ENCODE peak calls at places on chromosomes 7 and 10, in seven cellular contexts. One of them, this sample, is unnamed.

GRCh38 chr10:78865518-78865835 is 203.3 kb upstream of the ZMIZ1 start:
- DNase-seq in EL: no peak
- DNase-seq in WTC11: no peak
- DNase-seq in stimulated activated CD4-positive, alpha-beta T cell treated with anti-CD3 and anti-CD28 coated beads, Interleukin-1b, Interleukin-23, amount 100 ng/mL, for 24 hours: no peak
- DNase-seq in NCI-H69: no peak
- DNase-seq in GM10248: no peak
- DNase-seq in CD8-positive, alpha-beta T cell: peak
- DNase-seq in this sample: no peak

GRCh38 chr7:142332421-142332820 is 74.6 kb upstream of the PRSS58 start:
- DNase-seq in EL: no peak
- DNase-seq in WTC11: no peak
- DNase-seq in stimulated activated CD4-positive, alpha-beta T cell treated with anti-CD3 and anti-CD28 coated beads, Interleukin-1b, Interleukin-23, amount 100 ng/mL, for 24 hours: no peak
- DNase-seq in NCI-H69: peak
- DNase-seq in GM10248: no peak
- DNase-seq in CD8-positive, alpha-beta T cell: no peak
- DNase-seq in this sample: no peak

GRCh38 chr10:129777687-129778086 is 186.4 kb downstream of the EBF3 start:
- DNase-seq in EL: no peak
- DNase-seq in WTC11: no peak
- DNase-seq in stimulated activated CD4-positive, alpha-beta T cell treated with anti-CD3 and anti-CD28 coated beads, Interleukin-1b, Interleukin-23, amount 100 ng/mL, for 24 hours: no peak
- DNase-seq in NCI-H69: no peak
- DNase-seq in GM10248: no peak
- DNase-seq in CD8-positive, alpha-beta T cell: no peak
- DNase-seq in this sample: no peak

GRCh38 chr7:3043544-3044395 is at the start of gene CARD11:
- DNase-seq in EL: no peak
- DNase-seq in WTC11: peak
- DNase-seq in stimulated activated CD4-positive, alpha-beta T cell treated with anti-CD3 and anti-CD28 coated beads, Interleukin-1b, Interleukin-23, amount 100 ng/mL, for 24 hours: peak
- DNase-seq in NCI-H69: no peak
- DNase-seq in GM10248: peak
- DNase-seq in CD8-positive, alpha-beta T cell: peak
- DNase-seq in this sample: peak

GRCh38 chr7:14748461-14748860 is 154.1 kb downstream of the DGKB start:
- DNase-seq in EL: peak
- DNase-seq in WTC11: no peak
- DNase-seq in stimulated activated CD4-positive, alpha-beta T cell treated with anti-CD3 and anti-CD28 coated beads, Interleukin-1b, Interleukin-23, amount 100 ng/mL, for 24 hours: no peak
- DNase-seq in NCI-H69: peak
- DNase-seq in GM10248: no peak
- DNase-seq in CD8-positive, alpha-beta T cell: no peak
- DNase-seq in this sample: no peak

GRCh38 chr7:92158660-92159575 is 20.0 kb downstream of the LRRD1 start:
- DNase-seq in EL: peak
- DNase-seq in WTC11: no peak
- DNase-seq in stimulated activated CD4-positive, alpha-beta T cell treated with anti-CD3 and anti-CD28 coated beads, Interleukin-1b, Interleukin-23, amount 100 ng/mL, for 24 hours: no peak
- DNase-seq in NCI-H69: no peak
- DNase-seq in GM10248: peak
- DNase-seq in CD8-positive, alpha-beta T cell: no peak
- DNase-seq in this sample: no peak

GRCh38 chr7:131623154-131623553 is 66.7 kb upstream of the PODXL start:
- DNase-seq in EL: no peak
- DNase-seq in WTC11: no peak
- DNase-seq in stimulated activated CD4-positive, alpha-beta T cell treated with anti-CD3 and anti-CD28 coated beads, Interleukin-1b, Interleukin-23, amount 100 ng/mL, for 24 hours: no peak
- DNase-seq in NCI-H69: no peak
- DNase-seq in GM10248: no peak
- DNase-seq in CD8-positive, alpha-beta T cell: no peak
- DNase-seq in this sample: no peak

GRCh38 chr7:106848851-106849442 is 16.1 kb upstream of the PIK3CG start:
- DNase-seq in EL: peak
- DNase-seq in WTC11: no peak
- DNase-seq in stimulated activated CD4-positive, alpha-beta T cell treated with anti-CD3 and anti-CD28 coated beads, Interleukin-1b, Interleukin-23, amount 100 ng/mL, for 24 hours: no peak
- DNase-seq in NCI-H69: no peak
- DNase-seq in GM10248: no peak
- DNase-seq in CD8-positive, alpha-beta T cell: no peak
- DNase-seq in this sample: no peak

GRCh38 chr7:128084896-128085608 is 53.8 kb upstream of the LRRC4 start:
- DNase-seq in EL: peak
- DNase-seq in WTC11: no peak
- DNase-seq in stimulated activated CD4-positive, alpha-beta T cell treated with anti-CD3 and anti-CD28 coated beads, Interleukin-1b, Interleukin-23, amount 100 ng/mL, for 24 hours: no peak
- DNase-seq in NCI-H69: peak
- DNase-seq in GM10248: no peak
- DNase-seq in CD8-positive, alpha-beta T cell: no peak
- DNase-seq in this sample: no peak

GRCh38 chr10:86254526-86255174 is 111.9 kb downstream of the GRID1 start:
- DNase-seq in EL: no peak
- DNase-seq in WTC11: no peak
- DNase-seq in stimulated activated CD4-positive, alpha-beta T cell treated with anti-CD3 and anti-CD28 coated beads, Interleukin-1b, Interleukin-23, amount 100 ng/mL, for 24 hours: no peak
- DNase-seq in NCI-H69: peak
- DNase-seq in GM10248: no peak
- DNase-seq in CD8-positive, alpha-beta T cell: peak
- DNase-seq in this sample: no peak

GRCh38 chr7:139738772-139739171 is 39.0 kb downstream of the HIPK2 start:
- DNase-seq in EL: no peak
- DNase-seq in WTC11: no peak
- DNase-seq in stimulated activated CD4-positive, alpha-beta T cell treated with anti-CD3 and anti-CD28 coated beads, Interleukin-1b, Interleukin-23, amount 100 ng/mL, for 24 hours: no peak
- DNase-seq in NCI-H69: no peak
- DNase-seq in GM10248: no peak
- DNase-seq in CD8-positive, alpha-beta T cell: peak
- DNase-seq in this sample: no peak

GRCh38 chr7:100965051-100965722 is 4.2 kb upstream of the MUC12 start:
- DNase-seq in EL: no peak
- DNase-seq in WTC11: peak
- DNase-seq in stimulated activated CD4-positive, alpha-beta T cell treated with anti-CD3 and anti-CD28 coated beads, Interleukin-1b, Interleukin-23, amount 100 ng/mL, for 24 hours: no peak
- DNase-seq in NCI-H69: no peak
- DNase-seq in GM10248: no peak
- DNase-seq in CD8-positive, alpha-beta T cell: no peak
- DNase-seq in this sample: peak

GRCh38 chr7:145050415-145050814 is 214.6 kb upstream of the TPK1 start:
- DNase-seq in EL: no peak
- DNase-seq in WTC11: no peak
- DNase-seq in stimulated activated CD4-positive, alpha-beta T cell treated with anti-CD3 and anti-CD28 coated beads, Interleukin-1b, Interleukin-23, amount 100 ng/mL, for 24 hours: no peak
- DNase-seq in NCI-H69: no peak
- DNase-seq in GM10248: no peak
- DNase-seq in CD8-positive, alpha-beta T cell: no peak
- DNase-seq in this sample: no peak

GRCh38 chr7:103687981-103688380 is 242.0 kb upstream of the SLC26A5 start:
- DNase-seq in EL: no peak
- DNase-seq in WTC11: no peak
- DNase-seq in stimulated activated CD4-positive, alpha-beta T cell treated with anti-CD3 and anti-CD28 coated beads, Interleukin-1b, Interleukin-23, amount 100 ng/mL, for 24 hours: no peak
- DNase-seq in NCI-H69: peak
- DNase-seq in GM10248: no peak
- DNase-seq in CD8-positive, alpha-beta T cell: no peak
- DNase-seq in this sample: no peak

GRCh38 chr7:151699147-151699546 is 177.8 kb downstream of the PRKAG2 start:
- DNase-seq in EL: peak
- DNase-seq in WTC11: no peak
- DNase-seq in stimulated activated CD4-positive, alpha-beta T cell treated with anti-CD3 and anti-CD28 coated beads, Interleukin-1b, Interleukin-23, amount 100 ng/mL, for 24 hours: no peak
- DNase-seq in NCI-H69: peak
- DNase-seq in GM10248: no peak
- DNase-seq in CD8-positive, alpha-beta T cell: no peak
- DNase-seq in this sample: no peak

GRCh38 chr10:95260397-95260881 is 30.4 kb downstream of the PDLIM1 start:
- DNase-seq in EL: peak
- DNase-seq in WTC11: no peak
- DNase-seq in stimulated activated CD4-positive, alpha-beta T cell treated with anti-CD3 and anti-CD28 coated beads, Interleukin-1b, Interleukin-23, amount 100 ng/mL, for 24 hours: no peak
- DNase-seq in NCI-H69: no peak
- DNase-seq in GM10248: peak
- DNase-seq in CD8-positive, alpha-beta T cell: no peak
- DNase-seq in this sample: no peak

GRCh38 chr7:106017657-106018056 is 54.6 kb downstream of the CDHR3 start:
- DNase-seq in EL: no peak
- DNase-seq in WTC11: no peak
- DNase-seq in stimulated activated CD4-positive, alpha-beta T cell treated with anti-CD3 and anti-CD28 coated beads, Interleukin-1b, Interleukin-23, amount 100 ng/mL, for 24 hours: no peak
- DNase-seq in NCI-H69: no peak
- DNase-seq in GM10248: no peak
- DNase-seq in CD8-positive, alpha-beta T cell: no peak
- DNase-seq in this sample: no peak

GRCh38 chr10:59805043-59805442 is 51.8 kb upstream of the MRLN start:
- DNase-seq in EL: peak
- DNase-seq in WTC11: peak
- DNase-seq in stimulated activated CD4-positive, alpha-beta T cell treated with anti-CD3 and anti-CD28 coated beads, Interleukin-1b, Interleukin-23, amount 100 ng/mL, for 24 hours: peak
- DNase-seq in NCI-H69: peak
- DNase-seq in GM10248: no peak
- DNase-seq in CD8-positive, alpha-beta T cell: no peak
- DNase-seq in this sample: peak

GRCh38 chr10:89478085-89478738 is 57.2 kb downstream of the SLC16A12 start:
- DNase-seq in EL: no peak
- DNase-seq in WTC11: peak
- DNase-seq in stimulated activated CD4-positive, alpha-beta T cell treated with anti-CD3 and anti-CD28 coated beads, Interleukin-1b, Interleukin-23, amount 100 ng/mL, for 24 hours: no peak
- DNase-seq in NCI-H69: no peak
- DNase-seq in GM10248: peak
- DNase-seq in CD8-positive, alpha-beta T cell: no peak
- DNase-seq in this sample: peak

GRCh38 chr10:26725837-26726727 is 28.6 kb downstream of the PDSS1 start:
- DNase-seq in EL: peak
- DNase-seq in WTC11: no peak
- DNase-seq in stimulated activated CD4-positive, alpha-beta T cell treated with anti-CD3 and anti-CD28 coated beads, Interleukin-1b, Interleukin-23, amount 100 ng/mL, for 24 hours: no peak
- DNase-seq in NCI-H69: peak
- DNase-seq in GM10248: peak
- DNase-seq in CD8-positive, alpha-beta T cell: peak
- DNase-seq in this sample: peak

GRCh38 chr10:1378473-1378872 is 322.3 kb downstream of the WDR37 start:
- DNase-seq in EL: no peak
- DNase-seq in WTC11: no peak
- DNase-seq in stimulated activated CD4-positive, alpha-beta T cell treated with anti-CD3 and anti-CD28 coated beads, Interleukin-1b, Interleukin-23, amount 100 ng/mL, for 24 hours: no peak
- DNase-seq in NCI-H69: no peak
- DNase-seq in GM10248: no peak
- DNase-seq in CD8-positive, alpha-beta T cell: peak
- DNase-seq in this sample: no peak

GRCh38 chr7:99121496-99122021 is 22.3 kb downstream of the SMURF1 start:
- DNase-seq in EL: peak
- DNase-seq in WTC11: no peak
- DNase-seq in stimulated activated CD4-positive, alpha-beta T cell treated with anti-CD3 and anti-CD28 coated beads, Interleukin-1b, Interleukin-23, amount 100 ng/mL, for 24 hours: no peak
- DNase-seq in NCI-H69: no peak
- DNase-seq in GM10248: no peak
- DNase-seq in CD8-positive, alpha-beta T cell: no peak
- DNase-seq in this sample: no peak

GRCh38 chr10:73931767-73932624 is 21.1 kb downstream of the PLAU start:
- DNase-seq in EL: no peak
- DNase-seq in WTC11: peak
- DNase-seq in stimulated activated CD4-positive, alpha-beta T cell treated with anti-CD3 and anti-CD28 coated beads, Interleukin-1b, Interleukin-23, amount 100 ng/mL, for 24 hours: peak
- DNase-seq in NCI-H69: peak
- DNase-seq in GM10248: peak
- DNase-seq in CD8-positive, alpha-beta T cell: peak
- DNase-seq in this sample: peak

GRCh38 chr10:99941942-99942835 is 67.6 kb downstream of the DNMBP start:
- DNase-seq in EL: peak
- DNase-seq in WTC11: no peak
- DNase-seq in stimulated activated CD4-positive, alpha-beta T cell treated with anti-CD3 and anti-CD28 coated beads, Interleukin-1b, Interleukin-23, amount 100 ng/mL, for 24 hours: no peak
- DNase-seq in NCI-H69: no peak
- DNase-seq in GM10248: no peak
- DNase-seq in CD8-positive, alpha-beta T cell: no peak
- DNase-seq in this sample: no peak

GRCh38 chr10:82867056-82867455 is 992.1 kb downstream of the NRG3 start:
- DNase-seq in EL: no peak
- DNase-seq in WTC11: no peak
- DNase-seq in stimulated activated CD4-positive, alpha-beta T cell treated with anti-CD3 and anti-CD28 coated beads, Interleukin-1b, Interleukin-23, amount 100 ng/mL, for 24 hours: no peak
- DNase-seq in NCI-H69: no peak
- DNase-seq in GM10248: no peak
- DNase-seq in CD8-positive, alpha-beta T cell: no peak
- DNase-seq in this sample: no peak

GRCh38 chr10:97062058-97062457 is 123.7 kb downstream of the SLIT1 start:
- DNase-seq in EL: no peak
- DNase-seq in WTC11: no peak
- DNase-seq in stimulated activated CD4-positive, alpha-beta T cell treated with anti-CD3 and anti-CD28 coated beads, Interleukin-1b, Interleukin-23, amount 100 ng/mL, for 24 hours: no peak
- DNase-seq in NCI-H69: no peak
- DNase-seq in GM10248: no peak
- DNase-seq in CD8-positive, alpha-beta T cell: no peak
- DNase-seq in this sample: no peak

GRCh38 chr10:113663908-113664307 is at the start of gene NRAP:
- DNase-seq in EL: no peak
- DNase-seq in WTC11: no peak
- DNase-seq in stimulated activated CD4-positive, alpha-beta T cell treated with anti-CD3 and anti-CD28 coated beads, Interleukin-1b, Interleukin-23, amount 100 ng/mL, for 24 hours: no peak
- DNase-seq in NCI-H69: no peak
- DNase-seq in GM10248: no peak
- DNase-seq in CD8-positive, alpha-beta T cell: no peak
- DNase-seq in this sample: no peak

GRCh38 chr10:15540729-15541128 is 169.6 kb upstream of the FAM171A1 start:
- DNase-seq in EL: no peak
- DNase-seq in WTC11: peak
- DNase-seq in stimulated activated CD4-positive, alpha-beta T cell treated with anti-CD3 and anti-CD28 coated beads, Interleukin-1b, Interleukin-23, amount 100 ng/mL, for 24 hours: no peak
- DNase-seq in NCI-H69: no peak
- DNase-seq in GM10248: no peak
- DNase-seq in CD8-positive, alpha-beta T cell: no peak
- DNase-seq in this sample: peak

GRCh38 chr7:30159698-30160143 is 24.9 kb downstream of the MTURN start:
- DNase-seq in EL: peak
- DNase-seq in WTC11: no peak
- DNase-seq in stimulated activated CD4-positive, alpha-beta T cell treated with anti-CD3 and anti-CD28 coated beads, Interleukin-1b, Interleukin-23, amount 100 ng/mL, for 24 hours: no peak
- DNase-seq in NCI-H69: peak
- DNase-seq in GM10248: no peak
- DNase-seq in CD8-positive, alpha-beta T cell: no peak
- DNase-seq in this sample: peak

GRCh38 chr10:50674469-50675254 is 50.9 kb upstream of the SGMS1 start:
- DNase-seq in EL: no peak
- DNase-seq in WTC11: no peak
- DNase-seq in stimulated activated CD4-positive, alpha-beta T cell treated with anti-CD3 and anti-CD28 coated beads, Interleukin-1b, Interleukin-23, amount 100 ng/mL, for 24 hours: no peak
- DNase-seq in NCI-H69: no peak
- DNase-seq in GM10248: no peak
- DNase-seq in CD8-positive, alpha-beta T cell: no peak
- DNase-seq in this sample: peak

GRCh38 chr7:5528071-5528814 is 104.6 kb upstream of the TNRC18 start:
- DNase-seq in EL: peak
- DNase-seq in WTC11: no peak
- DNase-seq in stimulated activated CD4-positive, alpha-beta T cell treated with anti-CD3 and anti-CD28 coated beads, Interleukin-1b, Interleukin-23, amount 100 ng/mL, for 24 hours: peak
- DNase-seq in NCI-H69: peak
- DNase-seq in GM10248: no peak
- DNase-seq in CD8-positive, alpha-beta T cell: peak
- DNase-seq in this sample: no peak

GRCh38 chr7:80760292-80760691 is 121.8 kb downstream of the CD36 start:
- DNase-seq in EL: no peak
- DNase-seq in WTC11: no peak
- DNase-seq in stimulated activated CD4-positive, alpha-beta T cell treated with anti-CD3 and anti-CD28 coated beads, Interleukin-1b, Interleukin-23, amount 100 ng/mL, for 24 hours: no peak
- DNase-seq in NCI-H69: peak
- DNase-seq in GM10248: no peak
- DNase-seq in CD8-positive, alpha-beta T cell: no peak
- DNase-seq in this sample: peak

GRCh38 chr7:28570970-28571288 is 158.6 kb downstream of the CREB5 start:
- DNase-seq in EL: peak
- DNase-seq in WTC11: no peak
- DNase-seq in stimulated activated CD4-positive, alpha-beta T cell treated with anti-CD3 and anti-CD28 coated beads, Interleukin-1b, Interleukin-23, amount 100 ng/mL, for 24 hours: no peak
- DNase-seq in NCI-H69: no peak
- DNase-seq in GM10248: no peak
- DNase-seq in CD8-positive, alpha-beta T cell: no peak
- DNase-seq in this sample: no peak

GRCh38 chr10:17548786-17549185 is 68.4 kb downstream of the HACD1 start:
- DNase-seq in EL: no peak
- DNase-seq in WTC11: no peak
- DNase-seq in stimulated activated CD4-positive, alpha-beta T cell treated with anti-CD3 and anti-CD28 coated beads, Interleukin-1b, Interleukin-23, amount 100 ng/mL, for 24 hours: no peak
- DNase-seq in NCI-H69: no peak
- DNase-seq in GM10248: no peak
- DNase-seq in CD8-positive, alpha-beta T cell: no peak
- DNase-seq in this sample: no peak

GRCh38 chr10:12381536-12382156 is 32.3 kb downstream of the CAMK1D start:
- DNase-seq in EL: no peak
- DNase-seq in WTC11: no peak
- DNase-seq in stimulated activated CD4-positive, alpha-beta T cell treated with anti-CD3 and anti-CD28 coated beads, Interleukin-1b, Interleukin-23, amount 100 ng/mL, for 24 hours: no peak
- DNase-seq in NCI-H69: peak
- DNase-seq in GM10248: no peak
- DNase-seq in CD8-positive, alpha-beta T cell: no peak
- DNase-seq in this sample: no peak

This sample was measured in GM23338.